ENCODE peak calls at places on chromosomes 1 and 21, in five cellular contexts. N, Y, M, O and C are unnamed samples.

GRCh38 chr1:38115251-38115650 is 68.7 kb upstream of the POU3F1 start:
- DNase-seq in N (no peak), Y (no peak), M (no peak), O (no peak), C (no peak)

GRCh38 chr1:81805537-81806431 is 5.0 kb downstream of the ADGRL2 start:
- DNase-seq in N (no peak), Y (no peak), M (no peak), O (no peak), C (no peak)

GRCh38 chr1:201260648-201261311 is 22.5 kb upstream of the PKP1 start:
- DNase-seq in N (no peak), Y (no peak), M (no peak), O (no peak), C (no peak)

GRCh38 chr1:165364432-165365133 is 8.1 kb upstream of the LMX1A start:
- DNase-seq in N (peak; percentile 77), Y (no peak), M (no peak), O (peak; percentile 79), C (no peak)

GRCh38 chr1:206510371-206510770 is 3.0 kb downstream of the RASSF5 start:
- DNase-seq in N (no peak), Y (no peak), M (no peak), O (no peak), C (no peak)

GRCh38 chr1:232793944-232794343 is 11.3 kb upstream of the MAP10 start:
- DNase-seq in N (no peak), Y (no peak), M (no peak), O (no peak), C (no peak)

GRCh38 chr1:23980725-23981063 is 567 bp upstream of the SRSF10 start:
- DNase-seq in N (no peak), Y (no peak), M (no peak), O (no peak), C (peak; percentile 44)

GRCh38 chr1:224766266-224766665 is 150.1 kb downstream of the CNIH3 start:
- DNase-seq in N (no peak), Y (no peak), M (no peak), O (no peak), C (no peak)

GRCh38 chr21:25626752-25627151 is 12.3 kb upstream of the JAM2 start:
- DNase-seq in N (peak; percentile 20), Y (no peak), M (no peak), O (peak; percentile 63), C (peak; percentile 73)

GRCh38 chr1:94125551-94126514 is 4.9 kb upstream of the ABCA4 start:
- DNase-seq in N (no peak), Y (no peak), M (no peak), O (no peak), C (no peak)

GRCh38 chr1:161768461-161768860 is 2.3 kb downstream of the ATF6 start:
- DNase-seq in N (no peak), Y (no peak), M (no peak), O (no peak), C (no peak)

GRCh38 chr1:20702416-20702815 is 15.4 kb downstream of the KIF17 start:
- DNase-seq in N (no peak), Y (no peak), M (no peak), O (no peak), C (no peak)

DNA sequence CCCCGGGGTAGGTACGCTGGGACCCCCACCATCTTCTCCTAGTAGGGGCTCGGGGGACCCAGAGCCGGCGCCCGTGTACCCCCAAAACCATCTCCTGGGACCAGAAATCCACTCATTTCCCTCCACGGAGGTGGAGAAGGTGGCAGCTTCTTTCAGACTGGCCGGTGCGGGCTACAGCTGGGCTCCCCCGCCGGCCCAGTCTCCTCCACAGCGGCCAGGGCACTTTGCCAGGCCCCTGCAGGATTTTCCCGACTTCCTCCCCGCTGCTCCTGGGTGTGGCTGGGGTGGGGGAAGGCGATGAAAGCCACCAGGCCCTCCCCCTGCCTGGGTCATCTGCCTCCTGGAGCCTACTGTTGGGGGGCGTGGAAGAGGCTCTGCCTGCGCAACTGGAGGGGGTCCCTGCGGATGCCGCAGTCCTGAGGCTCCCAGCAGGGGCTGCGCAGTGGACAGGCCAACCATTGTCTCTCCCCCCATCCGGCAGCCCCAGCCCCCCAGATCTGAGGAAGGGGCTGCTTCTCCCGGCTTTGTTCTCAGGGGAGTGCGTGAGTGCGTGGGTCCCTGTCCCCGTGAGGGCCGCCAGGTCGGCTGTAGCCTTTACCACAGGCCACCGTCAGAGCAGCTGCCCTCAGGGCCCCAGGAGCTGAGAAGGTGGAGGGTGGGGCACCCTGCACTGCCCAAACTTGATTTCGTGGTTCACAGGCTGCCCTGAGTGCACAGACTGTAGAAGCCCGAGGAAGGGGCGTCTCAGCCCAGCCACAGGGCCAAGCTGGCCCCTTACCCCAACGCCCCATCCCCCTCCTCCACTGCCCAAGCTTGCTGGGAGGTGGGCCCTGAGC is 1.3 kb downstream of the AGRN start:
- DNase-seq in N (peak; percentile 63), Y (no peak), M (no peak), O (peak; percentile 92), C (no peak)
- H3K4me3 ChIP-seq in N (peak overlapping the region; percentile 79), Y (peak overlapping the region; percentile 70), M (peak overlapping the region; percentile 74), O (peak overlapping the region; percentile 93), C (peak overlapping the region; percentile 57)

GRCh38 chr1:44924835-44925464 is 61.4 kb downstream of the EIF2B3 start:
- DNase-seq in N (no peak), Y (no peak), M (no peak), O (no peak), C (no peak)
- H3K4me3 ChIP-seq in N (no peak overlapping the region), Y (no peak overlapping the region), M (no peak overlapping the region), O (no peak overlapping the region), C (no peak overlapping the region)

DNA sequence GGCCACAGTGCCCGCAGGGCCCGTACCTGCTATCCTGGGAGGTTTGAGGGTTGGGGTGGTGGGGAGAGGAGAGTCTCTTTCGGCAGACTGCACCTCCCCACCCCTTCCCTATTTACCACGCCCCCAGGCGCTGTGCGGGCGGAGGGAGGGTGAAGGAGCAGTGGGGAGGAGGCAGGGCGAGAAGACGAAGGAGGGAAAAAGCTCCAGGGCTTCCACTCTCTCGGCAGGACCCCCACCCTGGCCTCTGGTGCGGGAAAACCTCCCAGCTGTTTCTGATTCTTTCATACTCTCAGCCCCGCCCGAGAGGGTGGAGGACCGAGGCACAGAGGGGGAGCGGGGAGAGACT is 896 bp upstream of the WNT2B start:
- DNase-seq in N (no peak), Y (no peak), M (no peak), O (no peak), C (no peak)
- H3K4me3 ChIP-seq in N (peak overlapping the region; percentile 68), Y (peak overlapping the region; percentile 67), M (peak overlapping the region; percentile 59), O (peak overlapping the region; percentile 51), C (peak overlapping the region; percentile 50)

GRCh38 chr1:199040499-199040898 is 401.7 kb downstream of the PTPRC start:
- DNase-seq in N (no peak), Y (no peak), M (no peak), O (no peak), C (no peak)
- H3K4me3 ChIP-seq in N (no peak overlapping the region), Y (no peak overlapping the region), M (no peak overlapping the region), O (no peak overlapping the region), C (no peak overlapping the region)

DNA sequence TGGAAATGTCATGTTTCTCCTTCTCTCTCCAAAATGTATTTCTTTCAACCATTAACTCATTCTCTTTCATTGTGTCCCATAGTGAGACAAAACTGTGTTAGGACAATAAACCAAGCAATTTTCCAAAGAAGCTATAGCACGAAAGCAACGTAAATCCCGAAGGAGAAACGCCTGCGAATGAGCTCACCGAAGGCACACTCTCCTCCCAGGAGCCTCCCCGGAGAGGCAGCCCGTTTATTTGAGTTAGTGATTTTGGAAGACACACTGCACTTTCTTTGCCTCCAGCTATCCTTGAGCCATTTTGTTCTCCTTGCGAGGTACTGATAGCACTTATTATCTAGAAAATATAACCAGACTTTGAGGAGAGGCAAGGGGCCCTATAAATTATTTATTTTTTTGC is 41.2 kb downstream of the RSPH1 start:
- DNase-seq in N (no peak), Y (no peak), M (no peak), O (no peak), C (no peak)
- H3K4me3 ChIP-seq in N (no peak overlapping the region), Y (no peak overlapping the region), M (no peak overlapping the region), O (no peak overlapping the region), C (no peak overlapping the region)

GRCh38 chr1:32247452-32247851 is 430 bp downstream of the FAM167B start:
- DNase-seq in N (peak; percentile 23), Y (no peak), M (no peak), O (peak; percentile 76), C (peak; percentile 21)
- H3K4me3 ChIP-seq in N (peak overlapping the region; percentile 35), Y (no peak overlapping the region), M (no peak overlapping the region), O (no peak overlapping the region), C (no peak overlapping the region)